ENCODE peak calls at places on chromosomes 16 and 17, in nine cellular contexts. U, W, A, T, Z, Y, P, R and V are unnamed samples.
A peak's percentile ranks its signal among the peaks of the same experiment; 100 is the strongest.

GRCh38 chr16:76535-77272 is 1.3 kb upstream of the MPG start:
- DNase-seq in P (no peak), R (no peak), T (peak; percentile 73), W (peak; percentile 40), Z (peak; percentile 86), A (no peak), Y (peak; percentile 79), U (no peak), V (peak; percentile 92)

GRCh38 chr17:30716461-30717289 is 107.8 kb downstream of the CRLF3 start:
- DNase-seq in Z (no peak), R (no peak), T (no peak), U (no peak), P (no peak), W (no peak), Y (peak; percentile 37), A (no peak), V (no peak)

GRCh38 chr17:14198013-14198412 is 38.6 kb downstream of the CDRT15 start:
- DNase-seq in Y (no peak), W (no peak), P (no peak), U (no peak), T (no peak), R (no peak), A (no peak), Z (no peak), V (no peak)

GRCh38 chr17:55577011-55577586 is 65.8 kb upstream of the SMIM36 start:
- DNase-seq in P (no peak), T (peak; percentile 51), Z (peak; percentile 53), U (no peak), W (no peak), A (peak; percentile 45), Y (peak; percentile 50), R (no peak), V (peak; percentile 67)

GRCh38 chr16:81505011-81505660 is 60.5 kb downstream of the CMIP start:
- DNase-seq in W (no peak), A (no peak), Z (no peak), T (no peak), Y (no peak), R (no peak), P (no peak), U (peak; percentile 44), V (peak; percentile 42)

GRCh38 chr16:50389900-50390896 is 21.4 kb upstream of the BRD7 start:
- DNase-seq in T (no peak), Y (no peak), A (no peak), U (no peak), Z (no peak), W (no peak), P (no peak), R (no peak), V (peak; percentile 59)

GRCh38 chr17:38875477-38876080 is 5.7 kb downstream of the LASP1 start:
- DNase-seq in Z (no peak), A (no peak), P (no peak), U (no peak), T (no peak), R (no peak), Y (no peak), W (peak; percentile 45), V (no peak)

GRCh38 chr17:56131431-56131830 is 21.8 kb upstream of the ANKFN1 start:
- DNase-seq in U (no peak), P (no peak), W (no peak), T (no peak), R (no peak), Y (no peak), Z (no peak), A (no peak), V (no peak)

GRCh38 chr17:81049973-81050551 is 15.1 kb downstream of the BAIAP2 start:
- DNase-seq in Y (peak; percentile 68), R (peak; percentile 83), W (peak; percentile 96), A (no peak), T (no peak), U (peak; percentile 91), P (no peak), Z (no peak), V (no peak)

GRCh38 chr17:45735488-45735887 is 48.6 kb upstream of the CRHR1 start:
- DNase-seq in T (no peak), Z (no peak), A (no peak), P (no peak), Y (no peak), R (no peak), W (no peak), U (no peak), V (no peak)

GRCh38 chr17:45740553-45741330 is 43.4 kb upstream of the CRHR1 start:
- DNase-seq in T (no peak), Z (no peak), U (peak; percentile 89), W (no peak), R (no peak), A (no peak), Y (no peak), P (peak; percentile 53), V (no peak)

GRCh38 chr17:45742251-45742650 is 41.9 kb upstream of the CRHR1 start:
- DNase-seq in R (no peak), A (no peak), T (no peak), U (no peak), P (no peak), W (no peak), Z (no peak), Y (no peak), V (no peak)

GRCh38 chr17:45743626-45744326 is 40.3 kb upstream of the CRHR1 start:
- DNase-seq in Z (no peak), A (no peak), W (no peak), T (no peak), U (no peak), Y (no peak), P (no peak), R (no peak), V (no peak)

DNA sequence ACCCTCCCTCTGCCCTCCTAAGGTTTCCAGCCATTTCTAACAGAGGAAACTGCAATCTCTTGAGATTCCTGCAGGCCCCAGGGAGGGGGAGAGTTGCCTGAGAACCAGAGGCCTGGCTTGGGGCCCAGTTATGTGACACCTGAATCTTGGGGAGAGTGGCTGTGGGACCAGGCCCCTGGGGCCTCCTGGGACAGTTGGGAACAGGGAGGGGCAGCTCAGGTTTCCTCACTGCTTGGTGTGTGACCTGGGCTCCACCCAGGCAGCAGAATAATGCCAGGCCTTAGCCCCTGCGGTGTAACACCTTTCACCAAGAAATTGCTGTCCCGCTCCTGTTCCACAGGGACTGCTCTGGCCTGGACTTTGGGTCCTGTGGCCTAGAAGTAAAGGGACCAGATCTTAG is 44.3 kb upstream of the CRHR1 start:
- DNase-seq in Z (no peak), W (no peak), Y (no peak), R (no peak), P (no peak), A (no peak), T (no peak), U (no peak), V (no peak)
- TF ChIP-seq CTCF in Z (no peak), W (no peak), Y (no peak), R (no peak), P (no peak), A (no peak), T (no peak), U (no peak), V (no peak)

GRCh38 chr16:17386229-17386628 is 84.5 kb downstream of the XYLT1 start:
- DNase-seq in R (no peak), W (no peak), A (no peak), P (no peak), Y (no peak), Z (no peak), U (no peak), T (no peak), V (no peak)
- H3K4me3 ChIP-seq in R (no peak overlapping the region), W (no peak overlapping the region), A (no peak overlapping the region), P (peak overlapping the region; percentile 23), Y (no peak overlapping the region), Z (no peak overlapping the region), U (no peak overlapping the region), T (no peak overlapping the region), V (no peak overlapping the region)

GRCh38 chr16:22313876-22314470 is 16.8 kb downstream of the POLR3E start:
- DNase-seq in P (no peak), A (no peak), Z (no peak), R (no peak), Y (no peak), T (no peak), W (no peak), U (no peak), V (no peak)
- H3K36me3 ChIP-seq in P (peaks cover 46% of the 10 kb centered on the region), A (peaks cover 26% of the 10 kb centered on the region), Z (no peaks in the 10 kb centered on the region), R (peaks cover 5% of the 10 kb centered on the region), Y (no peaks in the 10 kb centered on the region), T (peaks cover 100% of the 10 kb centered on the region), W (peaks cover 7% of the 10 kb centered on the region), U (peaks cover 24% of the 10 kb centered on the region), V (peaks cover 93% of the 10 kb centered on the region)

GRCh38 chr17:69213059-69213813 is 15.4 kb downstream of the ABCA10 start:
- DNase-seq in Z (no peak), U (no peak), Y (no peak), W (no peak), T (no peak), A (no peak), P (peak; percentile 34), R (no peak), V (no peak)
- TF ChIP-seq CTCF in Z (no peak), U (peak; percentile 34), Y (no peak), W (no peak), T (no peak), A (no peak), P (peak; percentile 57), R (no peak), V (no peak)

GRCh38 chr16:11430601-11431317 is 85.5 kb downstream of the RMI2 start:
- DNase-seq in W (no peak), Y (no peak), R (no peak), T (no peak), A (no peak), Z (no peak), U (no peak), P (no peak), V (no peak)
- H3K4me3 ChIP-seq in W (no peak overlapping the region), Y (no peak overlapping the region), R (no peak overlapping the region), T (no peak overlapping the region), A (no peak overlapping the region), Z (no peak overlapping the region), U (no peak overlapping the region), P (no peak overlapping the region), V (no peak overlapping the region)

GRCh38 chr16:30967795-30968194 is 10.2 kb downstream of the SETD1A start:
- DNase-seq in P (no peak), Y (no peak), T (no peak), U (no peak), A (no peak), R (no peak), W (peak; percentile 26), Z (no peak), V (no peak)

GRCh38 chr16:30972872-30973271 is 12.1 kb upstream of the HSD3B7 start:
- DNase-seq in Y (no peak), W (peak; percentile 9), A (no peak), R (no peak), T (no peak), Z (no peak), P (no peak), U (no peak), V (no peak)

GRCh38 chr16:30974348-30974747 is 10.7 kb upstream of the HSD3B7 start:
- DNase-seq in W (peak; percentile 13), Y (no peak), U (no peak), Z (no peak), T (no peak), A (no peak), R (no peak), P (no peak), V (no peak)

GRCh38 chr16:30969246-30969842 is 11.8 kb downstream of the SETD1A start:
- DNase-seq in Y (no peak), R (no peak), P (no peak), T (no peak), A (no peak), Z (no peak), U (no peak), W (peak; percentile 5), V (no peak)

GRCh38 chr16:30971298-30971697 is 13.7 kb upstream of the HSD3B7 start:
- DNase-seq in W (peak; percentile 30), R (no peak), P (no peak), U (no peak), Y (no peak), T (no peak), Z (no peak), A (no peak), V (no peak)
- H3K36me3 ChIP-seq in W (peaks cover 48% of the 10 kb centered on the region), R (peaks cover 12% of the 10 kb centered on the region), P (peaks cover 51% of the 10 kb centered on the region), U (peaks cover 40% of the 10 kb centered on the region), Y (no peaks in the 10 kb centered on the region), T (peaks cover 100% of the 10 kb centered on the region), Z (no peaks in the 10 kb centered on the region), A (peaks cover 45% of the 10 kb centered on the region), V (peaks cover 94% of the 10 kb centered on the region)